ENCODE peak calls at places on chromosomes 5 and 9, in nine cellular contexts. H is CD8-positive, alpha-beta T cell; J is lower lobe of right lung; A is IMR-90; C is aorta; K is GM23248; S is psoas muscle; X is neuronal stem cell; V is lung. O is an unnamed sample. For H3K4me1, the result is how much of the 10 kb centered on the place peaks cover.

GRCh38 chr5:62312036-62312435 is 6.0 kb downstream of the KIF2A start:
- DNase-seq in X (no peak), S (no peak), J (no peak), K (peak), V (no peak), A (no peak), H (no peak), C (no peak), O (no peak)

GRCh38 chr5:111211341-111211740 is 12.8 kb upstream of the CAMK4 start:
- DNase-seq in J (no peak), C (no peak), S (no peak), V (no peak), X (no peak), A (no peak), H (no peak), K (no peak), O (no peak)

GRCh38 chr9:95570150-95570549 is 53.4 kb upstream of the PTCH1 start:
- DNase-seq in A (peak), J (no peak), C (no peak), K (peak), S (no peak), X (no peak), V (no peak), H (no peak), O (no peak)

GRCh38 chr5:135217669-135218485 is 181.2 kb downstream of the MACROH2A1 start:
- DNase-seq in A (no peak), H (no peak), C (peak), X (no peak), K (no peak), V (no peak), S (no peak), J (no peak), O (no peak)

GRCh38 chr5:158943057-158943456 is 156.7 kb downstream of the EBF1 start:
- DNase-seq in X (no peak), S (peak), A (peak), V (no peak), J (no peak), C (no peak), H (no peak), K (peak), O (no peak)

GRCh38 chr9:97563458-97564135 is 62.1 kb downstream of the TMOD1 start:
- DNase-seq in C (no peak), J (no peak), K (no peak), V (no peak), X (no peak), H (no peak), A (no peak), S (no peak), O (no peak)

GRCh38 chr5:40569549-40570270 is 110.0 kb upstream of the PTGER4 start:
- DNase-seq in A (peak), C (no peak), V (no peak), H (no peak), X (no peak), J (no peak), S (no peak), K (no peak), O (no peak)

GRCh38 chr5:84080908-84081307 is 303.8 kb downstream of the EDIL3 start:
- DNase-seq in A (no peak), S (no peak), C (no peak), X (no peak), V (no peak), J (no peak), H (no peak), K (no peak), O (no peak)

GRCh38 chr5:131261483-131261882 is 2.4 kb upstream of the CDC42SE2 start:
- DNase-seq in J (no peak), K (no peak), X (no peak), H (no peak), S (no peak), A (no peak), C (no peak), V (no peak), O (no peak)

GRCh38 chr9:115109486-115109885 is 8.5 kb downstream of the TNC start:
- DNase-seq in C (no peak), X (no peak), S (no peak), K (peak), H (no peak), A (peak), J (no peak), V (no peak), O (no peak)

GRCh38 chr5:2038337-2039179 is 155.8 kb upstream of the IRX4 start:
- DNase-seq in X (peak), J (peak), A (peak), H (peak), S (peak), V (peak), K (peak), C (peak), O (peak)

GRCh38 chr9:127865645-127866464 is 11.4 kb upstream of the ENG start:
- DNase-seq in C (no peak), V (no peak), A (no peak), K (no peak), J (no peak), S (no peak), X (no peak), H (peak), O (peak)

GRCh38 chr5:133736512-133736911 is 124.2 kb upstream of the FSTL4 start:
- DNase-seq in J (no peak), A (no peak), S (no peak), K (no peak), V (no peak), H (no peak), X (no peak), C (no peak), O (no peak)

GRCh38 chr5:54832066-54832465 is 153.3 kb downstream of the ESM1 start:
- DNase-seq in V (no peak), H (no peak), K (peak), J (no peak), A (peak), S (no peak), X (no peak), C (no peak), O (no peak)

GRCh38 chr5:636951-637350 is 24.8 kb downstream of the CEP72 start:
- DNase-seq in H (no peak), A (no peak), K (no peak), X (no peak), S (peak), C (no peak), V (no peak), J (peak), O (no peak)

GRCh38 chr5:55172051-55172899 is 702 bp downstream of the CDC20B start:
- DNase-seq in K (peak), H (peak), A (peak), X (peak), S (no peak), C (no peak), V (peak), J (no peak), O (peak)

GRCh38 chr5:36152324-36153298 is 700 bp downstream of the SKP2 start:
- DNase-seq in V (no peak), J (no peak), A (peak), C (no peak), X (no peak), H (no peak), S (no peak), K (peak), O (no peak)

GRCh38 chr9:33159058-33159759 is 7.9 kb downstream of the B4GALT1 start:
- DNase-seq in K (peak), H (peak), V (peak), J (peak), S (peak), X (no peak), A (peak), C (peak), O (peak)

GRCh38 chr9:15873573-15874177 is 320.8 kb downstream of the CCDC171 start:
- DNase-seq in X (peak), J (no peak), H (no peak), V (no peak), K (peak), A (peak), S (no peak), C (no peak), O (no peak)

GRCh38 chr9:129482521-129483466 is 138.1 kb downstream of the C9orf50 start:
- DNase-seq in A (peak), X (peak), C (peak), S (peak), K (peak), J (peak), H (peak), V (peak), O (no peak)

GRCh38 chr9:132166599-132166998 is 4.7 kb downstream of the NTNG2 start:
- DNase-seq in H (no peak), J (no peak), S (no peak), C (no peak), K (no peak), V (no peak), X (no peak), A (no peak), O (no peak)

GRCh38 chr5:135629666-135630065 is 50.9 kb upstream of the CXCL14 start:
- DNase-seq in A (no peak), J (no peak), C (no peak), V (no peak), S (no peak), H (no peak), X (no peak), K (no peak), O (no peak)

GRCh38 chr9:86944974-86945867 is 2.1 kb downstream of the GAS1 start:
- DNase-seq in J (no peak), A (peak), H (no peak), K (peak), X (no peak), S (peak), C (peak), V (peak), O (no peak)

GRCh38 chr5:20113031-20113685 is 125.2 kb upstream of the CDH18 start:
- DNase-seq in A (no peak), S (no peak), J (no peak), C (no peak), V (no peak), K (no peak), H (no peak), X (no peak), O (no peak)

GRCh38 chr5:72378636-72379289 is 58.6 kb downstream of the PTCD2 start:
- DNase-seq in S (peak), X (no peak), V (no peak), C (peak), A (peak), J (no peak), K (peak), H (no peak), O (no peak)

GRCh38 chr9:137756045-137756744 is 121.4 kb upstream of the CACNA1B start:
- DNase-seq in K (no peak), X (no peak), S (no peak), C (no peak), V (no peak), A (peak), J (no peak), H (no peak), O (no peak)

GRCh38 chr9:91341258-91341746 is 20.4 kb downstream of the AUH start:
- DNase-seq in V (no peak), H (no peak), S (no peak), K (no peak), C (no peak), X (no peak), A (no peak), J (no peak), O (no peak)

GRCh38 chr5:55600536-55601208 is 65.9 kb upstream of the PLPP1 start:
- DNase-seq in H (no peak), K (peak), C (no peak), S (no peak), X (no peak), A (peak), J (no peak), V (no peak), O (no peak)

GRCh38 chr9:81250041-81250440 is 439.3 kb downstream of the TLE1 start:
- DNase-seq in X (no peak), H (no peak), V (no peak), K (no peak), A (no peak), J (no peak), C (no peak), S (no peak), O (no peak)

GRCh38 chr9:80175286-80175906 is 603.6 kb downstream of the TLE4 start:
- DNase-seq in S (no peak), C (no peak), J (no peak), V (no peak), H (no peak), A (peak), K (peak), X (peak), O (no peak)

GRCh38 chr5:761854-762685 is 22.5 kb downstream of the ZDHHC11B start:
- DNase-seq in H (no peak), C (peak), A (no peak), V (peak), S (no peak), J (peak), X (no peak), K (no peak), O (no peak)

GRCh38 chr5:166365164-166365563 is 1926.3 kb upstream of the WWC1 start:
- DNase-seq in V (no peak), X (no peak), A (no peak), S (no peak), J (no peak), H (no peak), K (no peak), C (no peak), O (no peak)

GRCh38 chr9:27278374-27278773 is 18.6 kb downstream of the EQTN start:
- DNase-seq in J (no peak), K (peak), A (no peak), X (no peak), V (no peak), S (no peak), H (no peak), C (no peak), O (no peak)

GRCh38 chr9:116318463-116319271 is 165.1 kb downstream of the PAPPA start:
- DNase-seq in X (peak), C (peak), A (peak), S (peak), H (no peak), J (no peak), V (no peak), K (peak), O (no peak)

GRCh38 chr5:120771181-120771580 is 307.1 kb downstream of the PRR16 start:
- DNase-seq in X (no peak), C (no peak), K (peak), J (no peak), H (no peak), V (no peak), A (peak), S (no peak), O (no peak)

GRCh38 chr9:136644593-136645342 is 17.9 kb upstream of the EGFL7 start:
- DNase-seq in A (peak), K (no peak), V (peak), S (peak), H (peak), C (peak), J (peak), X (peak), O (peak)

GRCh38 chr5:1831677-1832313 is 30.6 kb downstream of the NDUFS6 start:
- DNase-seq in X (no peak), C (no peak), S (no peak), A (no peak), J (no peak), V (no peak), K (peak), H (no peak), O (no peak)

GRCh38 chr5:505946-506555 is 18.2 kb downstream of the SLC9A3 start:
- DNase-seq in K (no peak), A (no peak), V (no peak), X (no peak), S (no peak), J (no peak), H (no peak), C (no peak), O (no peak)

GRCh38 chr5:168312606-168313297 is 21.3 kb downstream of the WWC1 start:
- DNase-seq in H (no peak), V (no peak), S (no peak), K (no peak), X (no peak), A (no peak), C (no peak), J (no peak), O (no peak)
- H3K4me1 ChIP-seq in H (under half), V (under half), S (under half), K (under half), X (under half), A (under half), C (under half), J (under half), O (under half)

GRCh38 chr9:93603906-93604326 is 27.5 kb downstream of the PHF2 start:
- DNase-seq in K (no peak), A (no peak), S (peak), C (peak), J (no peak), X (no peak), V (no peak), H (no peak), O (no peak)

GRCh38 chr9:93610206-93610605 is 33.8 kb downstream of the PHF2 start:
- DNase-seq in V (no peak), S (no peak), A (no peak), K (no peak), C (no peak), H (no peak), X (no peak), J (no peak), O (no peak)

GRCh38 chr9:93601666-93602065 is 25.3 kb downstream of the PHF2 start:
- DNase-seq in K (no peak), X (no peak), C (no peak), A (no peak), H (no peak), J (no peak), V (no peak), S (no peak), O (no peak)

GRCh38 chr9:93603011-93603410 is 26.6 kb downstream of the PHF2 start:
- DNase-seq in A (no peak), V (no peak), H (no peak), C (peak), J (no peak), S (peak), K (no peak), X (no peak), O (no peak)

DNA sequence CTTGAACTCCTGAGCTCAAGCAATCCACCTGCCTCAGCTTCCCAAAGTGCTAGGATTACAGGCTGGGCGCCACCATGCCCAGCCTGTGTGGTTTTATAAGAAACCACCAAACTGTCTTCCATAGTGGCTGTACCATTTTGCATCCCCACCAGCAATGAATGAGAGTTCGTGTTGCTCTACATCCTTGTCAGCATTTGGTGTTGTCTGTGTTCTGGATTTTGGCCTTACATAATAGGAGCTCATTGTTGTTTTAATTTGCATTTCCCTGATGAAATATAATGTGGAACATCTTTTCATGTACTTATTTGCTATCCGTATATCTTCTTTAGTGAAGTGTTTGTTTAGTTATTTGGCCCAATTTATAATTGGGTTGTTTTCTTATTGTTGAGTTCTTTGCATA is 29.8 kb downstream of the PHF2 start:
- DNase-seq in V (no peak), X (no peak), K (no peak), A (no peak), J (no peak), C (no peak), H (no peak), S (no peak), O (no peak)
- H3K27ac ChIP-seq in V (no peak), X (no peak), K (no peak), A (no peak), J (no peak), C (no peak), H (no peak), S (no peak), O (no peak)

DNA sequence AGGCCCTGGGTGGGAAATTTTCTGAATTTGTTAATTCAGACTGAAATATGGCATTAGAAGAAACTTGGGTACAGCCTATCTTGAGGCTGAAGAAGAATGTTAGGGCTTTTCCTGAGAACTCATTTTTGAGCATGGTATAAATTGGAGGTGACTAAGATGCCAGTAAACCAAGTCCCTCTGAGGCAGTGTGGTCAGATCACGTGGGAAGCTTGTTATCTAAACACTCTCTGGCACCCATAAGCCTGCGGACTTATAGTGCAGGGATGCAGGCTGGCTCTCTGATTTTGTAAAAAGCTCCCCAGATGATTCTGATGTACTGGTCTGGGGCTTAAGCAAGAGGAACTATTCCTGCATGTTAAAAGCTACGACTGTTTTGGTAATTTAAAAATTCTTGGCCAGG is 34.3 kb downstream of the MTMR12 start:
- DNase-seq in H (no peak), X (no peak), S (no peak), C (no peak), K (peak), A (peak), V (no peak), J (no peak), O (no peak)
- H3K4me1 ChIP-seq in H (under half), X (under half), S (under half), C (under half), K (under half), A (under half), V (under half), J (under half), O (under half)

DNA sequence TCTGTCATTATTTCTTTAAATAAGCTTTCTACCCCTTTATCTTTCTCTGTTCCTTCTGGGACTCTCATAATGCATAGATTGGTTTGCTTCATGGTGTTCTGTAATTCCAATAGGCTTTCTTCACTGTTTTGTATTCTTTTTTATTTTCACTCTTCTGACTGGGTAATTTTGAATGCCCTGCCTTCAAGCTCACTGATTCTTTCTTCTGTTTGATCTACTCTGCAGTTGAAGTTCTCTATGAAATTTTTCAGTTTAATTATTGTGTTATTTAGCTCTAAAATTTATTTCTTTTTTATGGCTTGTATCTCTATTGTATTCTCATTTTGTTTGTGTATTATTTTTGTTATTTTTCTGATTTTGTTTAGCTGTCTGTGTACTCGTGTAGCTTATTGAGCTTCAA is 89.3 kb upstream of the SLCO4C1 start:
- DNase-seq in X (no peak), J (no peak), A (no peak), S (no peak), C (no peak), V (no peak), H (no peak), K (no peak), O (no peak)
- H3K27ac ChIP-seq in X (no peak), J (no peak), A (no peak), S (no peak), C (no peak), V (no peak), H (no peak), K (no peak), O (no peak)

GRCh38 chr5:164958688-164959087 is 1453.3 kb downstream of the MAT2B start:
- DNase-seq in K (no peak), A (no peak), J (no peak), H (no peak), V (no peak), C (no peak), X (no peak), S (no peak), O (no peak)

GRCh38 chr5:164962302-164962961 is 1457.0 kb downstream of the MAT2B start:
- DNase-seq in H (no peak), J (no peak), K (no peak), S (no peak), C (no peak), V (no peak), X (no peak), A (no peak), O (no peak)

DNA sequence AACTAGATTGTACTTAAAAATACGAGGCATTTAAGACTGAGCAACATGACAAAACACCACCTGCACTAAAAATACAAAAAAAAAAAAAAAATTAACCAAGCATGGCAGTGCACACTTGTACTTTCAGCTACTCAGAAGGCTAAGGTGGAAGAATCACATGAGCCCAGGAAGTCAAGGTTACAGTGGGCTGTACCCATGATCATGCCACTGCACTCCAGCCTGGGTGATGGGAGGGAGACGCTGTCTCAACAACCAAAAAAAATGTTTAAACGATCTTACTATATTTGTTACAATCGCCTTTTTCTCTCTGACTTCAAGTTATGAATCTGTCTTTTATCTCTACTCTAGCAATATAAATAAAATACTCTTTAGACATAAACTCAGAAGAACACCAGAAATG is 1454.3 kb downstream of the MAT2B start:
- DNase-seq in X (no peak), C (no peak), S (no peak), J (no peak), V (no peak), H (no peak), K (no peak), A (no peak), O (no peak)
- H3K4me1 ChIP-seq in X (under half), C (under half), S (under half), J (under half), V (under half), H (under half), K (under half), A (under half), O (under half)